ENCODE peak calls at places on chromosomes 2 and 18, in nine cellular contexts. U is MCF 10A, E is NB4, H is nephron progenitor cell, T is A673, B is AG04449, G is hepatocyte, V is astrocyte of the spinal cord, P is K562. N is an unnamed sample.

GRCh38 chr2:48209214-48209885 is 303.1 kb upstream of the FBXO11 start:
- DNase-seq in V (no peak), P (no peak), B (peak), T (peak), H (no peak), U (peak), E (no peak), G (no peak), N (peak)

GRCh38 chr2:101125799-101126198 is 25.4 kb downstream of the TBC1D8 start:
- DNase-seq in P (no peak), B (no peak), V (no peak), G (no peak), H (no peak), T (no peak), U (no peak), E (no peak), N (no peak)

GRCh38 chr18:3799515-3799914 is 349.5 kb downstream of the TGIF1 start:
- DNase-seq in G (no peak), T (no peak), U (no peak), E (no peak), H (peak), P (no peak), V (peak), B (no peak), N (no peak)

GRCh38 chr2:230797515-230798495 is 66.9 kb upstream of the ITM2C start:
- DNase-seq in B (no peak), U (peak), G (no peak), H (no peak), T (no peak), V (no peak), E (peak), P (peak), N (peak)

GRCh38 chr18:1499265-1499664 is 594.6 kb downstream of the ADCYAP1 start:
- DNase-seq in H (no peak), G (no peak), E (peak), V (no peak), U (no peak), B (no peak), P (no peak), T (no peak), N (peak)

GRCh38 chr2:85920810-85921545 is 32.2 kb upstream of the ST3GAL5 start:
- DNase-seq in H (no peak), B (no peak), T (peak), E (no peak), U (peak), P (no peak), G (peak), V (peak), N (peak)

GRCh38 chr2:175854149-175854548 is 147.9 kb downstream of the LNPK start:
- DNase-seq in U (no peak), B (no peak), G (no peak), E (peak), H (no peak), T (no peak), V (no peak), P (no peak), N (no peak)

GRCh38 chr2:120613742-120614481 is 121.8 kb upstream of the GLI2 start:
- DNase-seq in E (no peak), U (no peak), P (no peak), T (no peak), V (peak), H (no peak), B (peak), G (peak), N (peak)

GRCh38 chr2:95350320-95351079 is 52.0 kb upstream of the FAHD2A start:
- DNase-seq in B (no peak), T (no peak), G (no peak), V (no peak), H (no peak), U (no peak), E (no peak), P (no peak), N (no peak)

GRCh38 chr2:234252766-234253165 is 202.3 kb downstream of the SPP2 start:
- DNase-seq in E (no peak), V (no peak), U (peak), G (no peak), T (no peak), H (no peak), B (no peak), P (no peak), N (no peak)

GRCh38 chr2:106841886-106842645 is 43.9 kb downstream of the ST6GAL2 start:
- DNase-seq in E (no peak), U (no peak), H (no peak), G (no peak), B (no peak), P (no peak), T (no peak), V (no peak), N (no peak)

GRCh38 chr2:191620144-191620543 is 57.8 kb upstream of the NABP1 start:
- DNase-seq in V (peak), H (no peak), U (peak), G (no peak), T (no peak), P (peak), E (no peak), B (no peak), N (peak)

GRCh38 chr2:150101947-150102346 is 385.5 kb downstream of the RND3 start:
- DNase-seq in B (no peak), V (no peak), G (no peak), H (no peak), T (no peak), E (no peak), U (no peak), P (no peak), N (no peak)

GRCh38 chr2:127737892-127738291 is 36.6 kb downstream of the SFT2D3 start:
- DNase-seq in E (no peak), V (no peak), H (no peak), P (no peak), T (no peak), B (no peak), U (no peak), G (peak), N (no peak)

GRCh38 chr18:59846814-59847490 is 52.8 kb upstream of the PMAIP1 start:
- DNase-seq in T (no peak), P (no peak), B (no peak), U (peak), G (peak), H (no peak), E (no peak), V (peak), N (peak)

GRCh38 chr2:163708265-163708664 is 27.5 kb downstream of the FIGN start:
- DNase-seq in V (no peak), B (no peak), P (no peak), T (no peak), E (no peak), U (no peak), G (no peak), H (no peak), N (no peak)

GRCh38 chr2:186457908-186458307 is 28.2 kb upstream of the ZC3H15 start:
- DNase-seq in T (no peak), E (no peak), B (no peak), G (no peak), V (no peak), P (no peak), H (no peak), U (no peak), N (no peak)

GRCh38 chr2:14751581-14751980 is 119.1 kb downstream of the LRATD1 start:
- DNase-seq in G (no peak), H (no peak), B (no peak), U (peak), V (no peak), T (no peak), E (no peak), P (no peak), N (no peak)

GRCh38 chr18:37335337-37335736 is 230.3 kb downstream of the CELF4 start:
- DNase-seq in H (peak), U (peak), V (peak), T (no peak), B (no peak), G (peak), E (no peak), P (no peak), N (peak)

GRCh38 chr2:8239402-8240127 is 442.3 kb upstream of the ID2 start:
- DNase-seq in T (no peak), P (no peak), G (no peak), U (no peak), B (no peak), H (no peak), V (no peak), E (no peak), N (no peak)

GRCh38 chr2:80489718-80490117 is 185.2 kb upstream of the LRRTM1 start:
- DNase-seq in H (no peak), T (no peak), E (no peak), P (no peak), U (peak), B (no peak), V (peak), G (no peak), N (peak)

GRCh38 chr2:134739261-134739878 is 20.6 kb upstream of the TMEM163 start:
- DNase-seq in G (no peak), H (no peak), B (no peak), U (no peak), V (no peak), P (no peak), T (no peak), E (no peak), N (no peak)
- TF ChIP-seq CTCF in G (no peak), H (no peak), B (no peak), U (no peak), V (no peak), P (no peak), T (no peak), E (no peak), N (no peak)

DNA sequence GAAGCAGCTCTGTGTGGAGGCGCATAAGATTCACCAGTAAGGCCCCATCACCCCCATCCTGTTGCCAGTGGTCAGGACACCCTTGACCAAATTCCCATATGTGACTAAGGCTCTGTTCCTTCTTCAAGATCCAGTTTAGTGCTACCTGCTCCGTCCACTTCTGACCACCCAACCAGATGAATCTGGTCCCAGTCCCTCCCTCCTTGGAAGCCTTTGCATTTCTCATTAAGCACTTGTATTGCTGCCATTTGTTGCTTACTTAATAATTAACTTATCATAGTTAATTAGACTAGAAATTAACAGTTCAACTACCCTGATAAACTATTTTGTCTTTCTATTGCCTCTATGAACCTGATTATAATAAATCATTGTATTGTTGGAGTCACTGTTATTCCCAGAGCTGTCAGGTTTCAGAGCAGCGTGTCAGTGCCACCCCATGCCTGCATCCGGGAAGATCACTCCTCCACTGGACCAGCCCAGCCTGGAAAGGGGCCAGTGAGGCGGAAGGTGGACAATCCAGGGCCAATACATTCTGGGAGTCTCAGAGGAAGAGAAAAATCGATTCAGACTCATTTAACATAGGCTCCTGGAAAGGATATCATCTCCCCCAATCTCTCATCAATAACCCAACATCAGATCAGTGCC is 9.5 kb upstream of the NAT8 start:
- DNase-seq in B (no peak), P (no peak), H (no peak), T (no peak), V (no peak), U (no peak), E (no peak), G (no peak), N (no peak)
- TF ChIP-seq CTCF in B (no peak), P (no peak), H (no peak), T (no peak), V (no peak), U (no peak), E (no peak), G (no peak), N (no peak)

GRCh38 chr2:113963965-113964364 is 74.1 kb downstream of the ACTR3 start:
- DNase-seq in B (no peak), U (no peak), H (no peak), P (no peak), E (no peak), V (no peak), T (no peak), G (no peak), N (no peak)
- TF ChIP-seq CTCF in B (peak), U (no peak), H (no peak), P (no peak), E (no peak), V (no peak), T (no peak), G (peak), N (no peak)

GRCh38 chr2:143152219-143152618 is 23.0 kb downstream of the ARHGAP15 start:
- DNase-seq in T (no peak), U (no peak), E (no peak), H (no peak), B (no peak), V (no peak), P (no peak), G (no peak), N (no peak)
- TF ChIP-seq CTCF in T (no peak), U (no peak), E (no peak), H (no peak), B (no peak), V (no peak), P (no peak), G (no peak), N (no peak)

DNA sequence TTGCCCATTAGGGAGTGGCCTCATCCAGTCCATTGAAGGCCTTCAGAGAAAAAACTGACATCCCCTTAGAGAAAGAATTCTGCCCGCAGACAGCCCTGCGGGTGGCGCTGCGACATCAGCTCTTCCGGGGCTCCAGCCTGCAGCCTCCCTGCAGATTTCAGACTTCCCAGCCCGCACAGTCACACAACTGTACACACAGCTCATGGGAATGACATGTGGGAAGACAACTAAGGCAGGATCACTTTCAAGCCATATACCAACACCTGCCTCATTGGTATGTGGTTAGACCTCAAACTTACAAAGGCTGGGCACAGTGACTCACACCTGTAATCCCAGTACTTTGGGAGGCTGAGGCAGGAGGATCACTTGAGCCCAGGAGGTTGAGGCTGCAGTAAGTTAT is 24.8 kb upstream of the TUBB6 start:
- DNase-seq in E (peak), V (peak), U (peak), T (peak), G (no peak), B (no peak), H (no peak), P (peak), N (peak)
- TF ChIP-seq CTCF in E (peak), V (peak), U (no peak), T (peak), G (no peak), B (peak), H (no peak), P (peak), N (peak)

DNA sequence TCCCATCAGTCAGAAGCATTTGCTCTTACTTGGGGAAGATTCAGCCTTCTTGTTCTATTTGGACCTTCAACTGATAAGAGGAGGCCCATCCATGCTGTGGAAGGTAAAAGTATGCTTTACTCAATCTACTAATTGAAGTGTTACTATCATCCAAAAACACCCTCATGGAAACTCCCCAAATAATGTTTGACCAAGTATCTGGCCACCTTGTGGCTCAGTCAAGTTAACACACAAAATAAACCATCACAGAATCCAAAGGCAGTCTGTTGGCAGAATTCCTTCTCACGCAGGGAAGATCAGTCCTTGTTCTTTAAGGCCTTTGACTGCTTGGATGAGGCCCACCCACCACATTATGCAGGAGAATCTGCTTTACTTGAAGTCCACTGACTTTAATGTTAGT is 531.2 kb upstream of the SMIM21 start:
- DNase-seq in B (no peak), H (no peak), P (no peak), U (peak), V (no peak), G (no peak), T (no peak), E (no peak), N (no peak)
- TF ChIP-seq CTCF in B (no peak), H (no peak), P (no peak), U (peak), V (peak), G (no peak), T (no peak), E (no peak), N (no peak)

GRCh38 chr2:124566518-124566970 is 541.5 kb downstream of the CNTNAP5 start:
- DNase-seq in H (no peak), G (no peak), V (no peak), P (no peak), B (no peak), E (no peak), T (no peak), U (peak), N (no peak)
- TF ChIP-seq CTCF in H (no peak), G (no peak), V (no peak), P (no peak), B (no peak), E (no peak), T (no peak), U (no peak), N (no peak)

GRCh38 chr2:31413876-31414550 is 529 bp downstream of the XDH start:
- DNase-seq in U (peak), P (peak), E (peak), T (peak), V (no peak), H (no peak), G (no peak), B (no peak), N (peak)
- TF ChIP-seq CTCF in U (peak), P (no peak), E (peak), T (peak), V (no peak), H (no peak), G (peak), B (no peak), N (no peak)

GRCh38 chr2:173427887-173428683 is 73.4 kb downstream of the CDCA7 start:
- DNase-seq in E (peak), T (peak), G (peak), U (peak), P (no peak), B (no peak), H (no peak), V (peak), N (no peak)

GRCh38 chr2:173432049-173432754 is 77.5 kb downstream of the CDCA7 start:
- DNase-seq in G (no peak), U (peak), H (no peak), P (no peak), E (peak), T (no peak), V (peak), B (no peak), N (no peak)

GRCh38 chr2:173434729-173435345 is 80.2 kb downstream of the CDCA7 start:
- DNase-seq in H (no peak), G (no peak), P (no peak), U (no peak), V (no peak), T (no peak), E (no peak), B (no peak), N (no peak)

GRCh38 chr2:173435574-173435973 is 80.9 kb downstream of the CDCA7 start:
- DNase-seq in T (no peak), G (no peak), B (no peak), P (no peak), H (no peak), E (no peak), V (no peak), U (no peak), N (no peak)

GRCh38 chr2:173431191-173431590 is 76.5 kb downstream of the CDCA7 start:
- DNase-seq in G (no peak), B (no peak), H (no peak), U (no peak), E (no peak), V (no peak), T (no peak), P (no peak), N (no peak)
- TF ChIP-seq CTCF in G (no peak), B (no peak), H (no peak), U (no peak), E (no peak), V (no peak), T (no peak), P (no peak), N (no peak)